ENCODE peak calls at places on chromosome 6, in seven cellular contexts. R is germinal center, N is body of pancreas, J is nucleus accumbens, U is hypothalamus, I is hippocampal formation, C is amniotic epithelial cell. V is an unnamed sample.

GRCh38 chr6:149332602-149333311 is 15.2 kb downstream of the TAB2 start:
- DNase-seq in R (no peak), N (no peak), J (no peak), U (no peak), I (no peak), C (peak), V (no peak)

GRCh38 chr6:43948527-43949450 is 178.5 kb downstream of the MRPL14 start:
- DNase-seq in R (no peak), N (no peak), J (no peak), U (no peak), I (no peak), C (peak), V (no peak)

GRCh38 chr6:84657486-84657885 is 106.9 kb downstream of the TBX18 start:
- DNase-seq in R (no peak), N (no peak), J (no peak), U (no peak), I (no peak), C (peak), V (no peak)

GRCh38 chr6:72580281-72580940 is 41.5 kb upstream of the KCNQ5 start:
- DNase-seq in R (peak), N (peak), J (no peak), U (no peak), I (peak), C (peak), V (no peak)

GRCh38 chr6:15066433-15067337 is 179.2 kb upstream of the JARID2 start:
- DNase-seq in R (no peak), N (peak), J (peak), U (no peak), I (peak), C (peak), V (no peak)

GRCh38 chr6:150301871-150302800 is 66.7 kb upstream of the IYD start:
- DNase-seq in R (no peak), N (no peak), J (no peak), U (no peak), I (no peak), C (peak), V (no peak)

GRCh38 chr6:157392927-157393666 is 12.1 kb downstream of the ZDHHC14 start:
- DNase-seq in R (no peak), N (no peak), J (no peak), U (no peak), I (no peak), C (peak), V (no peak)

GRCh38 chr6:70843328-70843918 is 113.4 kb downstream of the B3GAT2 start:
- DNase-seq in R (peak), N (no peak), J (no peak), U (no peak), I (no peak), C (no peak), V (no peak)

GRCh38 chr6:131250121-131250520 is 114.9 kb downstream of the AKAP7 start:
- DNase-seq in R (peak), N (peak), J (peak), U (peak), I (peak), C (peak), V (peak)

GRCh38 chr6:148693882-148694484 is 52.8 kb upstream of the UST start:
- DNase-seq in R (peak), N (no peak), J (no peak), U (no peak), I (no peak), C (no peak), V (no peak)

GRCh38 chr6:157635388-157636244 is 187.4 kb upstream of the SNX9 start:
- DNase-seq in R (no peak), N (no peak), J (no peak), U (no peak), I (no peak), C (peak), V (no peak)

GRCh38 chr6:150686566-150686965 is 86.9 kb downstream of the PLEKHG1 start:
- DNase-seq in R (no peak), N (no peak), J (no peak), U (no peak), I (no peak), C (no peak), V (no peak)

GRCh38 chr6:131303338-131303954 is 168.2 kb downstream of the AKAP7 start:
- DNase-seq in R (no peak), N (no peak), J (no peak), U (no peak), I (no peak), C (no peak), V (no peak)

GRCh38 chr6:105363100-105363754 is 39.7 kb downstream of the PREP start:
- DNase-seq in R (no peak), N (no peak), J (no peak), U (no peak), I (no peak), C (peak), V (peak)

GRCh38 chr6:108165714-108166663 is at the start of gene NR2E1:
- DNase-seq in R (no peak), N (no peak), J (peak), U (peak), I (no peak), C (no peak), V (peak)